ENCODE peak calls at places on chromosomes 3 and 15, in eight cellular contexts. T, B, H, C, W, D, S and N are unnamed samples.

GRCh38 chr15:77597804-77598453 is 34.8 kb downstream of the LINGO1 start:
- DNase-seq in T (no peak), B (no peak), H (no peak), C (no peak), W (no peak), D (no peak), S (no peak), N (no peak)

GRCh38 chr15:95826831-95827230 is 503.7 kb upstream of the NR2F2 start:
- DNase-seq in T (no peak), B (no peak), H (no peak), C (peak), W (no peak), D (no peak), S (no peak), N (no peak)

GRCh38 chr15:43151688-43152087 is 18.3 kb downstream of the TMEM62 start:
- DNase-seq in T (no peak), B (no peak), H (no peak), C (no peak), W (no peak), D (no peak), S (no peak), N (no peak)

GRCh38 chr3:190092250-190092649 is 28.4 kb downstream of the P3H2 start:
- DNase-seq in T (peak), B (no peak), H (no peak), C (no peak), W (no peak), D (peak), S (no peak), N (no peak)

GRCh38 chr3:124924741-124925140 is 9.8 kb downstream of the MUC13 start:
- DNase-seq in T (no peak), B (no peak), H (no peak), C (no peak), W (no peak), D (no peak), S (no peak), N (no peak)

GRCh38 chr3:20905210-20905805 is 719.3 kb upstream of the SGO1 start:
- DNase-seq in T (no peak), B (no peak), H (no peak), C (no peak), W (no peak), D (no peak), S (no peak), N (no peak)

GRCh38 chr15:85926834-85927233 is 132.1 kb upstream of the KLHL25 start:
- DNase-seq in T (no peak), B (no peak), H (no peak), C (no peak), W (no peak), D (no peak), S (no peak), N (no peak)

GRCh38 chr3:156657862-156658731 is 16.3 kb upstream of the TIPARP start:
- DNase-seq in T (no peak), B (no peak), H (no peak), C (no peak), W (no peak), D (no peak), S (no peak), N (no peak)

GRCh38 chr3:137347817-137348368 is 390.1 kb downstream of the IL20RB start:
- DNase-seq in T (no peak), B (no peak), H (no peak), C (no peak), W (no peak), D (no peak), S (no peak), N (no peak)

GRCh38 chr3:117193390-117193789 is 483.8 kb downstream of the TUSC7 start:
- DNase-seq in T (no peak), B (no peak), H (no peak), C (peak), W (no peak), D (no peak), S (no peak), N (no peak)

GRCh38 chr3:24472358-24472757 is 22.3 kb downstream of the THRB start:
- DNase-seq in T (no peak), B (no peak), H (no peak), C (no peak), W (no peak), D (no peak), S (no peak), N (no peak)

GRCh38 chr15:43317566-43318184 is 12.7 kb downstream of the LCMT2 start:
- DNase-seq in T (no peak), B (no peak), H (no peak), C (peak), W (no peak), D (no peak), S (no peak), N (no peak)

GRCh38 chr15:90201944-90202375 is 830 bp downstream of the SEMA4B start:
- DNase-seq in T (no peak), B (no peak), H (no peak), C (no peak), W (no peak), D (no peak), S (no peak), N (no peak)

GRCh38 chr3:100702082-100703014 is 6.9 kb upstream of the TFG start:
- DNase-seq in T (no peak), B (no peak), H (no peak), C (no peak), W (no peak), D (no peak), S (no peak), N (no peak)

GRCh38 chr3:96354742-96355141 is 459.7 kb upstream of the EPHA6 start:
- DNase-seq in T (no peak), B (no peak), H (no peak), C (no peak), W (no peak), D (no peak), S (no peak), N (peak)

GRCh38 chr3:60048447-60048848 is 998.6 kb upstream of the CFAP20DC start:
- DNase-seq in T (no peak), B (no peak), H (no peak), C (no peak), W (no peak), D (no peak), S (no peak), N (no peak)

GRCh38 chr15:86611392-86612040 is 531.8 kb downstream of the AGBL1 start:
- DNase-seq in T (no peak), B (no peak), H (no peak), C (peak), W (no peak), D (no peak), S (no peak), N (no peak)

GRCh38 chr3:42229266-42229941 is 36.6 kb downstream of the CCK start:
- DNase-seq in T (no peak), B (no peak), H (no peak), C (peak), W (no peak), D (no peak), S (no peak), N (no peak)

GRCh38 chr15:96243701-96244100 is 86.8 kb upstream of the NR2F2 start:
- DNase-seq in T (no peak), B (no peak), H (no peak), C (no peak), W (no peak), D (no peak), S (no peak), N (no peak)

GRCh38 chr3:195760345-195760983 is 39.7 kb downstream of the MUC20 start:
- DNase-seq in T (no peak), B (no peak), H (no peak), C (no peak), W (no peak), D (no peak), S (no peak), N (peak)

GRCh38 chr15:70308011-70308761 is 210.5 kb upstream of the TLE3 start:
- DNase-seq in T (no peak), B (no peak), H (no peak), C (no peak), W (no peak), D (no peak), S (peak), N (no peak)

GRCh38 chr15:51770902-51771301 is 19.5 kb downstream of the TMOD2 start:
- DNase-seq in T (no peak), B (no peak), H (no peak), C (no peak), W (no peak), D (no peak), S (no peak), N (no peak)

GRCh38 chr3:89145995-89146394 is 38.6 kb downstream of the EPHA3 start:
- DNase-seq in T (no peak), B (no peak), H (no peak), C (no peak), W (peak), D (peak), S (no peak), N (peak)

GRCh38 chr15:63601026-63601726 is 4.0 kb downstream of the FBXL22 start:
- DNase-seq in T (no peak), B (no peak), H (no peak), C (peak), W (no peak), D (no peak), S (peak), N (no peak)

GRCh38 chr15:70093070-70093469 is 4.6 kb downstream of the TLE3 start:
- DNase-seq in T (no peak), B (no peak), H (no peak), C (no peak), W (no peak), D (no peak), S (no peak), N (no peak)

GRCh38 chr3:27049792-27050191 is 319.4 kb downstream of the NEK10 start:
- DNase-seq in T (no peak), B (no peak), H (no peak), C (no peak), W (no peak), D (no peak), S (no peak), N (no peak)

GRCh38 chr3:169510378-169510777 is 153.1 kb downstream of the MECOM start:
- DNase-seq in T (no peak), B (no peak), H (no peak), C (no peak), W (no peak), D (no peak), S (no peak), N (no peak)

GRCh38 chr15:101537681-101538080 is 48.2 kb upstream of the PCSK6 start:
- DNase-seq in T (no peak), B (no peak), H (no peak), C (no peak), W (no peak), D (no peak), S (no peak), N (no peak)

GRCh38 chr3:179416681-179417080 is 34.6 kb downstream of the GNB4 start:
- DNase-seq in T (no peak), B (no peak), H (no peak), C (no peak), W (no peak), D (no peak), S (no peak), N (no peak)

GRCh38 chr3:167913218-167913902 is 177.8 kb downstream of the SERPINI1 start:
- DNase-seq in T (peak), B (no peak), H (no peak), C (peak), W (no peak), D (no peak), S (no peak), N (no peak)

GRCh38 chr3:127986803-127987202 is 65.4 kb upstream of the SEC61A1 start:
- DNase-seq in T (no peak), B (no peak), H (no peak), C (no peak), W (no peak), D (no peak), S (no peak), N (no peak)

GRCh38 chr3:178129109-178129508 is 407.1 kb upstream of the KCNMB2 start:
- DNase-seq in T (no peak), B (no peak), H (no peak), C (no peak), W (no peak), D (no peak), S (no peak), N (no peak)